ENCODE peak calls at places on chromosomes 7 and 10, in nine cellular contexts. One of them, this sample, is unnamed.

GRCh38 chr7:55457801-55458200 is 92.7 kb downstream of the LANCL2 start:
- DNase-seq in stimulated activated CD4-positive, alpha-beta T cell treated with anti-CD3 and anti-CD28 coated beads, Interleukin-15, amount 100 ng/mL, for 1 hour: no peak
- DNase-seq in lung: no peak
- DNase-seq in activated CD4-positive, alpha-beta T cell treated with anti-CD3 and anti-CD28 coated beads, Interleukin-2, amount 10 ng/mL, durations not matched to agents 7 days and 5 days: no peak
- DNase-seq in HCT116: no peak
- DNase-seq in LHCN-M2: peak
- DNase-seq in nephron progenitor cell: no peak
- DNase-seq in MM.1S: no peak
- DNase-seq in ovary: no peak
- DNase-seq in this sample: no peak

GRCh38 chr10:35516102-35516670 is 89.0 kb upstream of the GJD4 start:
- DNase-seq in stimulated activated CD4-positive, alpha-beta T cell treated with anti-CD3 and anti-CD28 coated beads, Interleukin-15, amount 100 ng/mL, for 1 hour: no peak
- DNase-seq in lung: no peak
- DNase-seq in activated CD4-positive, alpha-beta T cell treated with anti-CD3 and anti-CD28 coated beads, Interleukin-2, amount 10 ng/mL, durations not matched to agents 7 days and 5 days: no peak
- DNase-seq in HCT116: no peak
- DNase-seq in LHCN-M2: no peak
- DNase-seq in nephron progenitor cell: no peak
- DNase-seq in MM.1S: no peak
- DNase-seq in ovary: no peak
- DNase-seq in this sample: no peak

GRCh38 chr10:22656056-22656455 is 58.3 kb downstream of the PIP4K2A start:
- DNase-seq in stimulated activated CD4-positive, alpha-beta T cell treated with anti-CD3 and anti-CD28 coated beads, Interleukin-15, amount 100 ng/mL, for 1 hour: no peak
- DNase-seq in lung: no peak
- DNase-seq in activated CD4-positive, alpha-beta T cell treated with anti-CD3 and anti-CD28 coated beads, Interleukin-2, amount 10 ng/mL, durations not matched to agents 7 days and 5 days: no peak
- DNase-seq in HCT116: no peak
- DNase-seq in LHCN-M2: no peak
- DNase-seq in nephron progenitor cell: no peak
- DNase-seq in MM.1S: no peak
- DNase-seq in ovary: no peak
- DNase-seq in this sample: no peak

GRCh38 chr10:48466611-48467240 is 138.1 kb downstream of the ARHGAP22 start:
- DNase-seq in stimulated activated CD4-positive, alpha-beta T cell treated with anti-CD3 and anti-CD28 coated beads, Interleukin-15, amount 100 ng/mL, for 1 hour: no peak
- DNase-seq in lung: no peak
- DNase-seq in activated CD4-positive, alpha-beta T cell treated with anti-CD3 and anti-CD28 coated beads, Interleukin-2, amount 10 ng/mL, durations not matched to agents 7 days and 5 days: no peak
- DNase-seq in HCT116: no peak
- DNase-seq in LHCN-M2: no peak
- DNase-seq in nephron progenitor cell: no peak
- DNase-seq in MM.1S: no peak
- DNase-seq in ovary: no peak
- DNase-seq in this sample: peak

GRCh38 chr10:21499910-21500577 is 25.4 kb downstream of the SKIDA1 start:
- DNase-seq in stimulated activated CD4-positive, alpha-beta T cell treated with anti-CD3 and anti-CD28 coated beads, Interleukin-15, amount 100 ng/mL, for 1 hour: no peak
- DNase-seq in lung: no peak
- DNase-seq in activated CD4-positive, alpha-beta T cell treated with anti-CD3 and anti-CD28 coated beads, Interleukin-2, amount 10 ng/mL, durations not matched to agents 7 days and 5 days: no peak
- DNase-seq in HCT116: no peak
- DNase-seq in LHCN-M2: no peak
- DNase-seq in nephron progenitor cell: peak
- DNase-seq in MM.1S: no peak
- DNase-seq in ovary: no peak
- DNase-seq in this sample: peak

GRCh38 chr10:78543749-78544446 is 510.2 kb downstream of the RPS24 start:
- DNase-seq in stimulated activated CD4-positive, alpha-beta T cell treated with anti-CD3 and anti-CD28 coated beads, Interleukin-15, amount 100 ng/mL, for 1 hour: no peak
- DNase-seq in lung: peak
- DNase-seq in activated CD4-positive, alpha-beta T cell treated with anti-CD3 and anti-CD28 coated beads, Interleukin-2, amount 10 ng/mL, durations not matched to agents 7 days and 5 days: no peak
- DNase-seq in HCT116: no peak
- DNase-seq in LHCN-M2: peak
- DNase-seq in nephron progenitor cell: peak
- DNase-seq in MM.1S: no peak
- DNase-seq in ovary: peak
- DNase-seq in this sample: peak

GRCh38 chr7:55536619-55537457 is 35.5 kb downstream of the VOPP1 start:
- DNase-seq in stimulated activated CD4-positive, alpha-beta T cell treated with anti-CD3 and anti-CD28 coated beads, Interleukin-15, amount 100 ng/mL, for 1 hour: no peak
- DNase-seq in lung: no peak
- DNase-seq in activated CD4-positive, alpha-beta T cell treated with anti-CD3 and anti-CD28 coated beads, Interleukin-2, amount 10 ng/mL, durations not matched to agents 7 days and 5 days: no peak
- DNase-seq in HCT116: no peak
- DNase-seq in LHCN-M2: no peak
- DNase-seq in nephron progenitor cell: no peak
- DNase-seq in MM.1S: peak
- DNase-seq in ovary: no peak
- DNase-seq in this sample: no peak

GRCh38 chr10:50988792-50989191 is 85.5 kb upstream of the PRKG1 start:
- DNase-seq in stimulated activated CD4-positive, alpha-beta T cell treated with anti-CD3 and anti-CD28 coated beads, Interleukin-15, amount 100 ng/mL, for 1 hour: no peak
- DNase-seq in lung: no peak
- DNase-seq in activated CD4-positive, alpha-beta T cell treated with anti-CD3 and anti-CD28 coated beads, Interleukin-2, amount 10 ng/mL, durations not matched to agents 7 days and 5 days: no peak
- DNase-seq in HCT116: no peak
- DNase-seq in LHCN-M2: no peak
- DNase-seq in nephron progenitor cell: no peak
- DNase-seq in MM.1S: peak
- DNase-seq in ovary: no peak
- DNase-seq in this sample: no peak

GRCh38 chr7:66047426-66047825 is 28.2 kb upstream of the ASL start:
- DNase-seq in stimulated activated CD4-positive, alpha-beta T cell treated with anti-CD3 and anti-CD28 coated beads, Interleukin-15, amount 100 ng/mL, for 1 hour: no peak
- DNase-seq in lung: no peak
- DNase-seq in activated CD4-positive, alpha-beta T cell treated with anti-CD3 and anti-CD28 coated beads, Interleukin-2, amount 10 ng/mL, durations not matched to agents 7 days and 5 days: no peak
- DNase-seq in HCT116: peak
- DNase-seq in LHCN-M2: peak
- DNase-seq in nephron progenitor cell: no peak
- DNase-seq in MM.1S: no peak
- DNase-seq in ovary: no peak
- DNase-seq in this sample: no peak

GRCh38 chr7:106774768-106775551 is 90.1 kb upstream of the PIK3CG start:
- DNase-seq in stimulated activated CD4-positive, alpha-beta T cell treated with anti-CD3 and anti-CD28 coated beads, Interleukin-15, amount 100 ng/mL, for 1 hour: no peak
- DNase-seq in lung: peak
- DNase-seq in activated CD4-positive, alpha-beta T cell treated with anti-CD3 and anti-CD28 coated beads, Interleukin-2, amount 10 ng/mL, durations not matched to agents 7 days and 5 days: no peak
- DNase-seq in HCT116: peak
- DNase-seq in LHCN-M2: no peak
- DNase-seq in nephron progenitor cell: no peak
- DNase-seq in MM.1S: no peak
- DNase-seq in ovary: no peak
- DNase-seq in this sample: no peak

GRCh38 chr7:518630-519428 is 817 bp downstream of the PDGFA start:
- DNase-seq in stimulated activated CD4-positive, alpha-beta T cell treated with anti-CD3 and anti-CD28 coated beads, Interleukin-15, amount 100 ng/mL, for 1 hour: no peak
- DNase-seq in lung: peak
- DNase-seq in activated CD4-positive, alpha-beta T cell treated with anti-CD3 and anti-CD28 coated beads, Interleukin-2, amount 10 ng/mL, durations not matched to agents 7 days and 5 days: peak
- DNase-seq in HCT116: no peak
- DNase-seq in LHCN-M2: peak
- DNase-seq in nephron progenitor cell: peak
- DNase-seq in MM.1S: no peak
- DNase-seq in ovary: peak
- DNase-seq in this sample: peak

GRCh38 chr7:157717211-157718174 is 380.7 kb downstream of the DNAJB6 start:
- DNase-seq in stimulated activated CD4-positive, alpha-beta T cell treated with anti-CD3 and anti-CD28 coated beads, Interleukin-15, amount 100 ng/mL, for 1 hour: no peak
- DNase-seq in lung: no peak
- DNase-seq in activated CD4-positive, alpha-beta T cell treated with anti-CD3 and anti-CD28 coated beads, Interleukin-2, amount 10 ng/mL, durations not matched to agents 7 days and 5 days: no peak
- DNase-seq in HCT116: no peak
- DNase-seq in LHCN-M2: no peak
- DNase-seq in nephron progenitor cell: no peak
- DNase-seq in MM.1S: no peak
- DNase-seq in ovary: no peak
- DNase-seq in this sample: no peak

GRCh38 chr7:24441331-24442059 is 131.8 kb upstream of the PALS2 start:
- DNase-seq in stimulated activated CD4-positive, alpha-beta T cell treated with anti-CD3 and anti-CD28 coated beads, Interleukin-15, amount 100 ng/mL, for 1 hour: no peak
- DNase-seq in lung: no peak
- DNase-seq in activated CD4-positive, alpha-beta T cell treated with anti-CD3 and anti-CD28 coated beads, Interleukin-2, amount 10 ng/mL, durations not matched to agents 7 days and 5 days: no peak
- DNase-seq in HCT116: no peak
- DNase-seq in LHCN-M2: no peak
- DNase-seq in nephron progenitor cell: no peak
- DNase-seq in MM.1S: peak
- DNase-seq in ovary: no peak
- DNase-seq in this sample: no peak

GRCh38 chr7:42283553-42283952 is 46.5 kb upstream of the GLI3 start:
- DNase-seq in stimulated activated CD4-positive, alpha-beta T cell treated with anti-CD3 and anti-CD28 coated beads, Interleukin-15, amount 100 ng/mL, for 1 hour: no peak
- DNase-seq in lung: no peak
- DNase-seq in activated CD4-positive, alpha-beta T cell treated with anti-CD3 and anti-CD28 coated beads, Interleukin-2, amount 10 ng/mL, durations not matched to agents 7 days and 5 days: no peak
- DNase-seq in HCT116: no peak
- DNase-seq in LHCN-M2: peak
- DNase-seq in nephron progenitor cell: no peak
- DNase-seq in MM.1S: no peak
- DNase-seq in ovary: no peak
- DNase-seq in this sample: no peak

GRCh38 chr7:22827563-22827962 is 4.9 kb upstream of the TOMM7 start:
- DNase-seq in stimulated activated CD4-positive, alpha-beta T cell treated with anti-CD3 and anti-CD28 coated beads, Interleukin-15, amount 100 ng/mL, for 1 hour: no peak
- DNase-seq in lung: no peak
- DNase-seq in activated CD4-positive, alpha-beta T cell treated with anti-CD3 and anti-CD28 coated beads, Interleukin-2, amount 10 ng/mL, durations not matched to agents 7 days and 5 days: no peak
- DNase-seq in HCT116: no peak
- DNase-seq in LHCN-M2: no peak
- DNase-seq in nephron progenitor cell: no peak
- DNase-seq in MM.1S: no peak
- DNase-seq in ovary: no peak
- DNase-seq in this sample: no peak

GRCh38 chr7:38893061-38893460 is 15.9 kb downstream of the VPS41 start:
- DNase-seq in stimulated activated CD4-positive, alpha-beta T cell treated with anti-CD3 and anti-CD28 coated beads, Interleukin-15, amount 100 ng/mL, for 1 hour: no peak
- DNase-seq in lung: no peak
- DNase-seq in activated CD4-positive, alpha-beta T cell treated with anti-CD3 and anti-CD28 coated beads, Interleukin-2, amount 10 ng/mL, durations not matched to agents 7 days and 5 days: no peak
- DNase-seq in HCT116: no peak
- DNase-seq in LHCN-M2: no peak
- DNase-seq in nephron progenitor cell: no peak
- DNase-seq in MM.1S: no peak
- DNase-seq in ovary: no peak
- DNase-seq in this sample: no peak

GRCh38 chr10:25815999-25816768 is 117.8 kb upstream of the MYO3A start:
- DNase-seq in stimulated activated CD4-positive, alpha-beta T cell treated with anti-CD3 and anti-CD28 coated beads, Interleukin-15, amount 100 ng/mL, for 1 hour: no peak
- DNase-seq in lung: no peak
- DNase-seq in activated CD4-positive, alpha-beta T cell treated with anti-CD3 and anti-CD28 coated beads, Interleukin-2, amount 10 ng/mL, durations not matched to agents 7 days and 5 days: no peak
- DNase-seq in HCT116: no peak
- DNase-seq in LHCN-M2: no peak
- DNase-seq in nephron progenitor cell: no peak
- DNase-seq in MM.1S: peak
- DNase-seq in ovary: no peak
- DNase-seq in this sample: no peak

GRCh38 chr7:142114207-142114606 is 2.7 kb downstream of the MGAM2 start:
- DNase-seq in stimulated activated CD4-positive, alpha-beta T cell treated with anti-CD3 and anti-CD28 coated beads, Interleukin-15, amount 100 ng/mL, for 1 hour: no peak
- DNase-seq in lung: no peak
- DNase-seq in activated CD4-positive, alpha-beta T cell treated with anti-CD3 and anti-CD28 coated beads, Interleukin-2, amount 10 ng/mL, durations not matched to agents 7 days and 5 days: no peak
- DNase-seq in HCT116: no peak
- DNase-seq in LHCN-M2: no peak
- DNase-seq in nephron progenitor cell: no peak
- DNase-seq in MM.1S: no peak
- DNase-seq in ovary: no peak
- DNase-seq in this sample: no peak

GRCh38 chr10:78002541-78003284 is 26.6 kb downstream of the POLR3A start:
- DNase-seq in stimulated activated CD4-positive, alpha-beta T cell treated with anti-CD3 and anti-CD28 coated beads, Interleukin-15, amount 100 ng/mL, for 1 hour: no peak
- DNase-seq in lung: no peak
- DNase-seq in activated CD4-positive, alpha-beta T cell treated with anti-CD3 and anti-CD28 coated beads, Interleukin-2, amount 10 ng/mL, durations not matched to agents 7 days and 5 days: no peak
- DNase-seq in HCT116: no peak
- DNase-seq in LHCN-M2: no peak
- DNase-seq in nephron progenitor cell: no peak
- DNase-seq in MM.1S: no peak
- DNase-seq in ovary: no peak
- DNase-seq in this sample: no peak

GRCh38 chr10:34254596-34254995 is 560.5 kb downstream of the PARD3 start:
- DNase-seq in stimulated activated CD4-positive, alpha-beta T cell treated with anti-CD3 and anti-CD28 coated beads, Interleukin-15, amount 100 ng/mL, for 1 hour: no peak
- DNase-seq in lung: no peak
- DNase-seq in activated CD4-positive, alpha-beta T cell treated with anti-CD3 and anti-CD28 coated beads, Interleukin-2, amount 10 ng/mL, durations not matched to agents 7 days and 5 days: no peak
- DNase-seq in HCT116: peak
- DNase-seq in LHCN-M2: peak
- DNase-seq in nephron progenitor cell: no peak
- DNase-seq in MM.1S: no peak
- DNase-seq in ovary: no peak
- DNase-seq in this sample: no peak

GRCh38 chr7:76209310-76209709 is 7.6 kb downstream of the SRRM3 start:
- DNase-seq in stimulated activated CD4-positive, alpha-beta T cell treated with anti-CD3 and anti-CD28 coated beads, Interleukin-15, amount 100 ng/mL, for 1 hour: no peak
- DNase-seq in lung: no peak
- DNase-seq in activated CD4-positive, alpha-beta T cell treated with anti-CD3 and anti-CD28 coated beads, Interleukin-2, amount 10 ng/mL, durations not matched to agents 7 days and 5 days: no peak
- DNase-seq in HCT116: no peak
- DNase-seq in LHCN-M2: no peak
- DNase-seq in nephron progenitor cell: no peak
- DNase-seq in MM.1S: no peak
- DNase-seq in ovary: no peak
- DNase-seq in this sample: no peak

GRCh38 chr10:3163879-3164278 is 8.7 kb downstream of the PITRM1 start:
- DNase-seq in stimulated activated CD4-positive, alpha-beta T cell treated with anti-CD3 and anti-CD28 coated beads, Interleukin-15, amount 100 ng/mL, for 1 hour: no peak
- DNase-seq in lung: no peak
- DNase-seq in activated CD4-positive, alpha-beta T cell treated with anti-CD3 and anti-CD28 coated beads, Interleukin-2, amount 10 ng/mL, durations not matched to agents 7 days and 5 days: no peak
- DNase-seq in HCT116: no peak
- DNase-seq in LHCN-M2: no peak
- DNase-seq in nephron progenitor cell: no peak
- DNase-seq in MM.1S: no peak
- DNase-seq in ovary: no peak
- DNase-seq in this sample: no peak

GRCh38 chr7:131173148-131173890 is 154.4 kb upstream of the MKLN1 start:
- DNase-seq in stimulated activated CD4-positive, alpha-beta T cell treated with anti-CD3 and anti-CD28 coated beads, Interleukin-15, amount 100 ng/mL, for 1 hour: no peak
- DNase-seq in lung: no peak
- DNase-seq in activated CD4-positive, alpha-beta T cell treated with anti-CD3 and anti-CD28 coated beads, Interleukin-2, amount 10 ng/mL, durations not matched to agents 7 days and 5 days: no peak
- DNase-seq in HCT116: peak
- DNase-seq in LHCN-M2: peak
- DNase-seq in nephron progenitor cell: no peak
- DNase-seq in MM.1S: no peak
- DNase-seq in ovary: no peak
- DNase-seq in this sample: no peak

GRCh38 chr7:157961731-157962457 is 625.1 kb downstream of the DNAJB6 start:
- DNase-seq in stimulated activated CD4-positive, alpha-beta T cell treated with anti-CD3 and anti-CD28 coated beads, Interleukin-15, amount 100 ng/mL, for 1 hour: no peak
- DNase-seq in lung: no peak
- DNase-seq in activated CD4-positive, alpha-beta T cell treated with anti-CD3 and anti-CD28 coated beads, Interleukin-2, amount 10 ng/mL, durations not matched to agents 7 days and 5 days: no peak
- DNase-seq in HCT116: no peak
- DNase-seq in LHCN-M2: no peak
- DNase-seq in nephron progenitor cell: no peak
- DNase-seq in MM.1S: no peak
- DNase-seq in ovary: no peak
- DNase-seq in this sample: no peak

This sample was measured in aorta.